ENCODE peak calls at places on chromosomes 13 and 19, in six cellular contexts. C is psoas muscle, F is heart right ventricle, O is aorta, G is GM12878, J is right cardiac atrium. U is an unnamed sample. For H3K27me3, the result is how much of the 10 kb centered on the place peaks cover.

GRCh38 chr13:31214379-31214778 is 14.6 kb downstream of the B3GLCT start:
- ATAC-seq in C (no peak), F (peak), O (no peak), G (no peak), J (no peak), U (no peak)

GRCh38 chr19:9939301-9939913 is 3.1 kb upstream of the OLFM2 start:
- ATAC-seq in C (no peak), F (no peak), O (no peak), G (no peak), J (no peak), U (no peak)

GRCh38 chr13:112894673-112895481 is 74.1 kb upstream of the MCF2L start:
- ATAC-seq in C (no peak), F (peak), O (no peak), G (peak), J (peak), U (peak)

GRCh38 chr19:3987619-3988371 is 2.5 kb upstream of the EEF2 start:
- ATAC-seq in C (peak), F (peak), O (peak), G (peak), J (peak), U (no peak)

GRCh38 chr19:34662919-34663318 is 14.0 kb downstream of the SCGB2B2 start:
- ATAC-seq in C (peak), F (no peak), O (no peak), G (peak), J (no peak), U (no peak)

GRCh38 chr19:46955813-46956371 is 63.7 kb upstream of the NPAS1 start:
- ATAC-seq in C (no peak), F (no peak), O (no peak), G (peak), J (no peak), U (no peak)

GRCh38 chr19:728011-728410 is 19.3 kb downstream of the PALM start:
- ATAC-seq in C (peak), F (peak), O (peak), G (no peak), J (peak), U (peak)

GRCh38 chr13:112958127-112958989 is 10.7 kb upstream of the MCF2L start:
- ATAC-seq in C (peak), F (peak), O (no peak), G (no peak), J (no peak), U (no peak)

GRCh38 chr19:14395710-14396338 is 14.6 kb downstream of the ADGRE5 start:
- ATAC-seq in C (no peak), F (no peak), O (peak), G (peak), J (no peak), U (no peak)

GRCh38 chr19:50992666-50993035 is 8.8 kb downstream of the KLK8 start:
- ATAC-seq in C (no peak), F (no peak), O (no peak), G (no peak), J (no peak), U (no peak)

GRCh38 chr13:107347641-107348369 is 779.9 kb upstream of the ARGLU1 start:
- ATAC-seq in C (no peak), F (no peak), O (no peak), G (no peak), J (no peak), U (no peak)

GRCh38 chr19:8557637-8558238 is 19.5 kb downstream of the MYO1F start:
- ATAC-seq in C (no peak), F (no peak), O (no peak), G (no peak), J (peak), U (no peak)

GRCh38 chr13:37956536-37956935 is 87.0 kb upstream of the TRPC4 start:
- ATAC-seq in C (no peak), F (no peak), O (no peak), G (no peak), J (no peak), U (no peak)

GRCh38 chr19:4069331-4069959 is 2.7 kb upstream of the ZBTB7A start:
- ATAC-seq in C (no peak), F (no peak), O (no peak), G (no peak), J (no peak), U (no peak)

GRCh38 chr19:11887247-11887617 is 350 bp upstream of the ZNF69 start:
- ATAC-seq in C (peak), F (peak), O (peak), G (no peak), J (peak), U (peak)

GRCh38 chr13:52975969-52976368 is 52.6 kb upstream of the OLFM4 start:
- ATAC-seq in C (no peak), F (no peak), O (no peak), G (no peak), J (no peak), U (no peak)

GRCh38 chr13:29161653-29162052 is 341.5 kb downstream of the MTUS2 start:
- ATAC-seq in C (no peak), F (no peak), O (no peak), G (no peak), J (no peak), U (no peak)

GRCh38 chr19:51571599-51571998 is 516 bp downstream of the ZNF175 start:
- ATAC-seq in C (no peak), F (no peak), O (peak), G (peak), J (peak), U (no peak)

GRCh38 chr19:33622505-33622808 is 704 bp downstream of the CHST8 start:
- ATAC-seq in C (peak), F (no peak), O (no peak), G (no peak), J (peak), U (no peak)

GRCh38 chr13:50914848-50915247 is 5.3 kb downstream of the RNASEH2B start:
- ATAC-seq in C (no peak), F (no peak), O (no peak), G (peak), J (no peak), U (no peak)

GRCh38 chr13:20990910-20991525 is 70.4 kb downstream of the LATS2 start:
- ATAC-seq in C (no peak), F (no peak), O (no peak), G (no peak), J (no peak), U (no peak)

GRCh38 chr19:34487651-34488051 is 6.1 kb downstream of the WTIP start:
- ATAC-seq in C (no peak), F (no peak), O (no peak), G (no peak), J (no peak), U (no peak)

GRCh38 chr13:95924389-95924994 is 128.7 kb downstream of the UGGT2 start:
- ATAC-seq in C (no peak), F (no peak), O (no peak), G (no peak), J (no peak), U (no peak)

GRCh38 chr19:18868380-18869230 is 27.4 kb downstream of the CERS1 start:
- ATAC-seq in C (no peak), F (no peak), O (no peak), G (no peak), J (no peak), U (no peak)

GRCh38 chr13:83816081-83816480 is 66.2 kb downstream of the SLITRK1 start:
- ATAC-seq in C (no peak), F (no peak), O (no peak), G (no peak), J (no peak), U (no peak)
- H3K27me3 ChIP-seq in C (under half), F (under half), O (under half), G (under half), J (under half), U (under half)

GRCh38 chr13:84946144-84946543 is 853.1 kb downstream of the SLITRK6 start:
- ATAC-seq in C (no peak), F (no peak), O (no peak), G (no peak), J (no peak), U (no peak)

GRCh38 chr13:84951128-84951527 is 848.1 kb downstream of the SLITRK6 start:
- ATAC-seq in C (no peak), F (no peak), O (no peak), G (no peak), J (no peak), U (no peak)
- H3K27ac ChIP-seq in C (no peak), F (no peak), O (no peak), G (no peak), J (no peak), U (no peak)

GRCh38 chr19:41998246-41999020 is 4.4 kb upstream of the ATP1A3 start:
- ATAC-seq in C (peak), F (no peak), O (no peak), G (peak), J (peak), U (peak)
- H3K27me3 ChIP-seq in C (under half), F (half or more), O (under half), G (under half), J (under half), U (half or more)

GRCh38 chr13:40984670-40985366 is 34.3 kb downstream of the ELF1 start:
- ATAC-seq in C (no peak), F (peak), O (peak), G (peak), J (no peak), U (no peak)
- H3K27ac ChIP-seq in C (peak), F (peak), O (no peak), G (peak), J (no peak), U (peak)

GRCh38 chr19:38389957-38390924 is 1.7 kb downstream of the SPRED3 start:
- ATAC-seq in C (no peak), F (no peak), O (no peak), G (no peak), J (no peak), U (no peak)
- H3K27me3 ChIP-seq in C (under half), F (half or more), O (under half), G (under half), J (under half), U (half or more)

GRCh38 chr19:48252625-48253024 is 3.1 kb downstream of the CARD8 start:
- ATAC-seq in C (no peak), F (no peak), O (no peak), G (no peak), J (no peak), U (no peak)

GRCh38 chr19:48254529-48254970 is 1.2 kb downstream of the CARD8 start:
- ATAC-seq in C (no peak), F (no peak), O (no peak), G (no peak), J (no peak), U (no peak)

GRCh38 chr19:48253999-48254398 is 1.7 kb downstream of the CARD8 start:
- ATAC-seq in C (no peak), F (no peak), O (no peak), G (no peak), J (no peak), U (no peak)

GRCh38 chr19:48258350-48258749 is 2.6 kb upstream of the CARD8 start:
- ATAC-seq in C (no peak), F (no peak), O (no peak), G (peak), J (no peak), U (no peak)

DNA sequence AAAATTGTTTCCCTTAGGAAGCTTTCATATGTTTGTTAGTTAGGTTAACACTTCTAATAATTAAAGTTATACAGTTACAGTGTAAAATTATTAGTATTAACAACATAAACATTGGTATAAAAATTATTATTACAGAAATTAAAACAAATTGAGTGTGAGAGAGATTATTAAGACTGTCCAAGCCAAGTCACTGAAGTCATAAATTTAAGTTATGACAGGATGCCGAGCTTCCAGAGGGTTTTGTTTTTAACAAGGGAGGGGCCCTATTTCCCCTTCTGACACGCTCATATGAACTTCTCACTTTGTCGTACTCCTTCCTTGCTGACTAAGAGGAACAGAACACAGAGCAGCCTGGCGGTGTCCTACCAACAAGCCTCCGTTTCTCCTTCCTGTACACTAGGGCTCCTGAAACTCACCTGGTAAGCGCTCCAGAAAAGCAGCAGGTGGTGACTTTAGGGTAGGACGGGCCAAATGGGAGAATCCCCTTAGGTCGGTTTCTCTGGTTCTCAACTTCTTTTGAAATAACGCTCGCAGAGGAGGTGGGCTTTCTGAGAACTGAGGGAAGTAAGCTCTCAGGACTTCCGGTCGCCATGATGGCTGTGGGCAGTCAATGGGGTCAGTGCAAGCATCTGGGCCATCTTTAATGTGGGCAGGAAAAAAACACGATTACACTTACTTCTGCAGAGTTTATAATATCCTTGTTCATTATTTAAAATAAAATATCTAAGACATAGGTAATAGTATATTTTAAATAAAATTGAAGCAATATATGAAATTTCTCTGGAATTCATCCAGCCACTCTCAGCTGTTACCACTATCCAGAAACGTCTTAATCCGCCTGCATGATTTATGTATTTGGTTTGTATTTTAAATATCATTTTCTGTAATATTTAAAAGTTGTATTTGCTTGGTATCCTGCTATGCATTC is at the start of gene CARD8:
- ATAC-seq in C (peak), F (peak), O (peak), G (peak), J (peak), U (peak)
- H3K27ac ChIP-seq in C (peak), F (peak), O (no peak), G (peak), J (peak), U (peak)

GRCh38 chr13:72648513-72649065 is 78.8 kb downstream of the MZT1 start:
- ATAC-seq in C (no peak), F (no peak), O (no peak), G (no peak), J (no peak), U (no peak)

GRCh38 chr13:72656357-72656756 is 71.1 kb downstream of the MZT1 start:
- ATAC-seq in C (no peak), F (no peak), O (no peak), G (no peak), J (no peak), U (no peak)

GRCh38 chr13:72645521-72645920 is 81.9 kb downstream of the MZT1 start:
- ATAC-seq in C (no peak), F (no peak), O (no peak), G (peak), J (no peak), U (no peak)

GRCh38 chr13:72652681-72653080 is 74.7 kb downstream of the MZT1 start:
- ATAC-seq in C (no peak), F (no peak), O (no peak), G (no peak), J (no peak), U (no peak)

DNA sequence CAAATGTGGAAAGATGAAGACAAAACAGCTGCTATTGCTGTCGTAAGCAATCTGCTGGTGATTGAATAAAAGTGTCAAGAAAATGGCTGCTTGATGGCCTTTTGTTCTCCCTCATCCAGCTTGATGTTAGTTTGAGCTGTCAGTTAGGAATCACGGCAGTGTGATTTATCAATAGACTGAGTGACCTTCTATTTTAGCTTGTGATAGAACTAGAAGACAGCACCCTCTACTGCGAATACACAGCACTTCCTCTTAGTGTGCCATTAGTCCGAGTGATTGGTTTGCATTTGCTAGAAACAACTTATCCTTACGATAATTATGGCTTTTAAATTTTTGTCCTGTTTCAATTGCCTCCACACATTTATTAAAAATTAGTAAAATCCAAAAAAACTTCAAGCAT is 76.2 kb downstream of the MZT1 start:
- ATAC-seq in C (no peak), F (no peak), O (no peak), G (peak), J (no peak), U (no peak)
- H3K27me3 ChIP-seq in C (under half), F (under half), O (under half), G (under half), J (under half), U (under half)

DNA sequence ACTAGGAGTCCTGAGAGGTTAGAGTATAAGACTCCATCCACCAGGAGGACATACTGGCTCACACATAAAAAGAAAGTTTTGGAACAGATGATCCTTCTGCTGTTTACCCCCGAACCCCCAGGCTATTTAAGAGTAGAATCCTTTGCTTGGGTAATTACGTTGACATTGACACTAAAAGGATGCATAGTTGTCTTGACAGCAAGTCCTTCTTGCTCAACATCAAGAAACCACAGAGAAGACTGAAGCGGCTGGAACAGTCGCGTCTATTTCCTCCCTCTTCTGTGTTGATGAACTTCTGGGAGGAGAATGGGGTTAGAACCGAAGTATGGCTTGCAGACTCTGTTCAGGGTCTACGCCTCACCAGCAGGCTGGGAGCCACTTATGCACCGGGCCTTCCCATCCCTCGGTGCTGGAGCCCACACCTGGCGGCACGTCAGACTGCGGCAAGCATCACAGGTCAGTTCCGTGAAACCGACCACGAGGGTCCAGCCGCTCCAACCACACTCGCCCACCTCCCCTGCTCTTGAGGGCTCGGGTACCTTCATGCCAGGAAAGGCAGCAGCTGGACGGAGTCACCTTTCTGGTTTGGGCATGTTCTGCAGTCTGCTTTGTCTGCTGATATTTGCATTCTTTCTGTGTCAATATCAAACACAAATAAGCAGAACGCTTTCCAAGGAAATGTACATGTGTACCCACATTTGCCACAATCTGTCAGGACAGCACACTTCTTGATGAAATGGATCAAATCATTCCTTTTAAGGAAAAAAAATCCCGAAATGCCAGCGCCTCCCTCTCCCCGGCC is 42.4 kb upstream of the RANBP3 start:
- ATAC-seq in C (no peak), F (no peak), O (no peak), G (no peak), J (no peak), U (no peak)
- H3K27ac ChIP-seq in C (no peak), F (no peak), O (no peak), G (no peak), J (no peak), U (no peak)

DNA sequence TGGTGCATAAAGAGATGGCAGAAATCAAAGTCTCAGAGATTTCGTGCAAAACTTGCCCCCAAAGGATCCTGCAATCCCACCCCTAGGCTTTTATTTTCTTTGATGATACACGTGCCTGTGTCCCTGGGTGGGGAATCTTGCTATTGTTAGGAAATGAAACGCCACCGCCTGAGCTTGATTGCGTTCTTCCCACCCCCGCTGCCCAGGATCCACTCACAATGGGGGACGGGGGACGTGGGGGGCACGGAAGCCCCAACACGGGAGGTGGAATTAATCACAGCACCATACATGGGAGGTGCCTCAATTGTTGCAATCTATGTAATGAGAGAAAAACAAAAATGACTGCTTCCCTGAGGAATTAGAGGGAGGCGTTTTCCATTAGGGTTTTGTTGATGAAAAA is 39.6 kb downstream of the ZNRF4 start:
- ATAC-seq in C (no peak), F (no peak), O (no peak), G (no peak), J (no peak), U (no peak)
- H3K27me3 ChIP-seq in C (under half), F (half or more), O (under half), G (under half), J (under half), U (half or more)